ENCODE peak calls at places on chromosome 20, in ten cellular contexts. E, C, A, V, U, Y, X, N, G and K are unnamed samples. For H3K36me3, the result is how much of the 10 kb centered on the place peaks cover.

GRCh38 chr20:57928181-57928967 is 218.6 kb upstream of the PMEPA1 start:
- DNase-seq in E (no peak), C (no peak), A (no peak), V (no peak), U (no peak), Y (no peak), X (no peak), N (no peak), G (no peak), K (no peak)

GRCh38 chr20:33091693-33092092 is 12.2 kb downstream of the BPIFB4 start:
- DNase-seq in E (no peak), C (no peak), A (no peak), V (no peak), U (no peak), Y (no peak), X (no peak), N (no peak), G (no peak), K (no peak)

GRCh38 chr20:7136886-7137285 is 369.4 kb downstream of the BMP2 start:
- DNase-seq in E (no peak), C (no peak), A (no peak), V (no peak), U (no peak), Y (no peak), X (no peak), N (no peak), G (no peak), K (no peak)

GRCh38 chr20:35091808-35092523 is 641 bp downstream of the TRPC4AP start:
- DNase-seq in E (peak), C (no peak), A (peak), V (peak), U (no peak), Y (peak), X (no peak), N (no peak), G (no peak), K (no peak)

GRCh38 chr20:2658414-2659354 is 5.3 kb downstream of the IDH3B start:
- DNase-seq in E (no peak), C (no peak), A (no peak), V (no peak), U (no peak), Y (no peak), X (no peak), N (no peak), G (no peak), K (no peak)

GRCh38 chr20:3436864-3437574 is 29.6 kb upstream of the DNAAF9 start:
- DNase-seq in E (no peak), C (no peak), A (no peak), V (no peak), U (no peak), Y (no peak), X (no peak), N (no peak), G (no peak), K (no peak)

GRCh38 chr20:54654460-54654859 is 179.1 kb downstream of the DOK5 start:
- DNase-seq in E (no peak), C (no peak), A (no peak), V (no peak), U (no peak), Y (no peak), X (no peak), N (no peak), G (no peak), K (no peak)

GRCh38 chr20:52031574-52032303 is 159.8 kb downstream of the ZFP64 start:
- DNase-seq in E (no peak), C (no peak), A (no peak), V (no peak), U (no peak), Y (peak), X (no peak), N (peak), G (no peak), K (no peak)

GRCh38 chr20:6051505-6051904 is 2.4 kb downstream of the LRRN4 start:
- DNase-seq in E (peak), C (no peak), A (no peak), V (no peak), U (no peak), Y (peak), X (no peak), N (no peak), G (no peak), K (no peak)

GRCh38 chr20:24952376-24953203 is 3.5 kb downstream of the CST7 start:
- DNase-seq in E (no peak), C (no peak), A (no peak), V (no peak), U (no peak), Y (no peak), X (no peak), N (no peak), G (no peak), K (no peak)

GRCh38 chr20:59324441-59324840 is 24.0 kb downstream of the EDN3 start:
- DNase-seq in E (no peak), C (no peak), A (no peak), V (no peak), U (no peak), Y (no peak), X (no peak), N (no peak), G (no peak), K (no peak)

GRCh38 chr20:51042064-51042463 is 19.2 kb upstream of the KCNG1 start:
- DNase-seq in E (no peak), C (no peak), A (no peak), V (no peak), U (no peak), Y (no peak), X (no peak), N (no peak), G (no peak), K (no peak)

GRCh38 chr20:54140927-54141566 is 32.7 kb downstream of the CYP24A1 start:
- DNase-seq in E (no peak), C (no peak), A (no peak), V (no peak), U (no peak), Y (no peak), X (no peak), N (no peak), G (no peak), K (no peak)

GRCh38 chr20:3039426-3039825 is 4.0 kb upstream of the GNRH2 start:
- DNase-seq in E (no peak), C (no peak), A (no peak), V (no peak), U (no peak), Y (no peak), X (no peak), N (no peak), G (no peak), K (no peak)

GRCh38 chr20:44626278-44626677 is 25.2 kb downstream of the ADA start:
- DNase-seq in E (no peak), C (no peak), A (no peak), V (no peak), U (no peak), Y (no peak), X (no peak), N (no peak), G (no peak), K (no peak)
- H3K36me3 ChIP-seq in E (under half), C (under half), A (under half), V (under half), U (under half), Y (half or more), X (under half), N (under half), G (half or more), K (under half)

GRCh38 chr20:61994546-61994945 is 71.1 kb downstream of the TAF4 start:
- DNase-seq in E (no peak), C (no peak), A (no peak), V (no peak), U (no peak), Y (no peak), X (no peak), N (no peak), G (no peak), K (no peak)

GRCh38 chr20:61991476-61991875 is 74.2 kb downstream of the TAF4 start:
- DNase-seq in E (no peak), C (no peak), A (no peak), V (no peak), U (no peak), Y (peak), X (no peak), N (no peak), G (no peak), K (no peak)

GRCh38 chr20:61990484-61990883 is 75.2 kb downstream of the TAF4 start:
- DNase-seq in E (no peak), C (no peak), A (no peak), V (no peak), U (no peak), Y (no peak), X (no peak), N (no peak), G (no peak), K (no peak)

GRCh38 chr20:61989741-61990140 is 75.9 kb downstream of the TAF4 start:
- DNase-seq in E (no peak), C (no peak), A (no peak), V (no peak), U (no peak), Y (no peak), X (no peak), N (no peak), G (no peak), K (no peak)

GRCh38 chr20:61993058-61993457 is 72.6 kb downstream of the TAF4 start:
- DNase-seq in E (no peak), C (no peak), A (no peak), V (no peak), U (no peak), Y (no peak), X (no peak), N (no peak), G (no peak), K (no peak)
- H3K36me3 ChIP-seq in E (under half), C (half or more), A (under half), V (half or more), U (under half), Y (half or more), X (half or more), N (under half), G (under half), K (under half)

DNA sequence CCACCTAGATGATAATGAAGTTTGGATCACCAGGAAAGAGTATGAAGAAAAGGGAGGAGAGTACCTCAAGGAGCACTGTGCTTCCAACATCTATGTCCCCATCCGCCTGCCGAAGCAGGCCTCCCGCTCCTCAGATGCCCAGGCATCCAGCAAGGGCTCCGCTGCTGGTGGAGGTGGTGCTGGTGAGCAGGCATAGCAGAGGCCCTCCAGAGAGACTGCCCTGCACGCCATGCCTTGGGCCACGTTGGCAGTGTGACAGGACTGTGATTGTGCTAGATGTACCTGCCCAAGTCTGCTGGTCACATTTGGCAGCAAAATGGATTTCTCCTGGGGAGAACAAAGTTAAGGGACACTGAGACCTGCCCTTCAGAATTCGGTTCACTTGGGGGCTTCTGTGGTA is 23.4 kb downstream of the ACTR5 start:
- DNase-seq in E (no peak), C (no peak), A (no peak), V (no peak), U (no peak), Y (no peak), X (no peak), N (no peak), G (no peak), K (no peak)
- H3K36me3 ChIP-seq in E (under half), C (half or more), A (under half), V (half or more), U (under half), Y (under half), X (half or more), N (under half), G (under half), K (under half)

GRCh38 chr20:15613530-15613929 is 959.7 kb downstream of the KIF16B start:
- DNase-seq in E (peak), C (no peak), A (no peak), V (no peak), U (no peak), Y (no peak), X (no peak), N (peak), G (no peak), K (no peak)
- H3K36me3 ChIP-seq in E (under half), C (under half), A (under half), V (under half), U (under half), Y (under half), X (under half), N (under half), G (under half), K (under half)

GRCh38 chr20:49580818-49581174 is 12.9 kb upstream of the PTGIS start:
- DNase-seq in E (no peak), C (no peak), A (no peak), V (no peak), U (no peak), Y (no peak), X (no peak), N (no peak), G (no peak), K (no peak)

GRCh38 chr20:49581482-49581881 is 13.5 kb upstream of the PTGIS start:
- DNase-seq in E (no peak), C (no peak), A (no peak), V (no peak), U (no peak), Y (no peak), X (no peak), N (no peak), G (no peak), K (no peak)

GRCh38 chr20:49579195-49579594 is 11.3 kb upstream of the PTGIS start:
- DNase-seq in E (no peak), C (no peak), A (no peak), V (no peak), U (no peak), Y (no peak), X (no peak), N (no peak), G (no peak), K (no peak)

GRCh38 chr20:49578436-49578835 is 10.5 kb upstream of the PTGIS start:
- DNase-seq in E (no peak), C (no peak), A (no peak), V (no peak), U (no peak), Y (no peak), X (no peak), N (no peak), G (no peak), K (no peak)

DNA sequence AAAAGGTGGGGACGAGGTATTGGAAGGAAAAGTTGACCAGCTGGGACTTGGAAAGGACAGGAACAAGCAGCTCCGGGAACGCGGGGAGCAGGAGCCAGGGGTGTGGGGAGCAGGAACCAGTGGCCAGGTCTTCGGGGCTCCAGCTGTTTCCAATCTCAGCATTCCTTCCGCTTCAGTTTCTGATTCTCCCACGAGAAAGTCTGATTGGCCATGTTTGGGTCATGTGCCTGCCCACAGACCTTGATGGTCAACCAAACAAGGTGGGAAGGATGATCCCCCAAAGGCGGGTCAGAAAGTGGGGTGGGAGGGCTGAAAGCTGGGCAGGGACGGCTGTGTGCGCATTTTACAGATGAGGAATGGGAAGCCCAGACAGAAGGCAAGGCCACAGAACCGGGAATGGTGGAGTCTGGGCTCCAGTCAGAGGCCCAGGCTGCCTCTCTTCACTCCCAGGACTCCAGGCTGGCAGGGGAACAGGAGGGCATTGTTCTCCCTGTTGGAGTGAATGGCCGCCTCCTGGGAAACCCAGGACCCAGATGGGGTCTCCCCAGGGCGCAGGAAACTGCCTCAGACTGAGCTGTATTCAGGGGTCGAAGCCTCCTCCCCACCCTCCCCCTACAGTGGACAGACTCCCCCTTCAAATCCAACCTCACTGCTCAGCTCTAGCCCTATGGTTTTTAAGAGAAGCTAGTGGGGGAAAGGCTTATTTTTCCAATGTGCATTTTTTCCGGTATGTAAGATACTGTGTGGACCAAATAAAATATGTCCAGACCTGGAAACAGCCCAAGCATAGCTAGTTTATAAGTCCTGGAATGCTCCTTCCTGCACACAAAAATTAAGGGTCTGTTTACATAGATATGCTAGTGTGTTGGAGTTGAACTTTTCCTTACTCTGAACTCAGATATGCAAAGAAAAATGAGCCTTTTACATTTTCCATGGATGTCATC is 12.2 kb upstream of the PTGIS start:
- DNase-seq in E (no peak), C (no peak), A (no peak), V (peak), U (no peak), Y (no peak), X (peak), N (no peak), G (no peak), K (no peak)
- H3K36me3 ChIP-seq in E (under half), C (under half), A (under half), V (under half), U (under half), Y (under half), X (under half), N (under half), G (under half), K (under half)

DNA sequence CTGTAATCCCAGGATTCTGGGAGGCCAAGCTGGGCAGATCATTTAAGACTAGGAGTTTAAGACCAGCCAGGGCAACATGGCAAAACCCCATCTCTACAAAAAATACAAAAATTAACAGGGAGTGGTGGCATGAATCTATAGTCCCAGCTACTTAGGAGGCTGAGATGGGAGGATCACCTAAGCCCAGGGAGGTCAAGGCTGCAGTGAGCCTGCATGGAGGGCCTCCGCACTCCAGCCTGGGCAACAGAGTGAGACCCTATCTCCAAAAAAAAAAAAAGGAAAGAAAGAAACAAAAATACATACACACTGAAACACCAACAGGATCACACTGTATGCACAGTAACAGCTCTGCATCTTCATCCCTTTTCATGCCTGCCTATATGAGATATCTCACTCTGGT is 41.7 kb downstream of the STAU1 start:
- DNase-seq in E (no peak), C (no peak), A (no peak), V (no peak), U (no peak), Y (no peak), X (no peak), N (no peak), G (no peak), K (no peak)
- H3K36me3 ChIP-seq in E (under half), C (under half), A (under half), V (under half), U (under half), Y (under half), X (half or more), N (under half), G (under half), K (under half)

DNA sequence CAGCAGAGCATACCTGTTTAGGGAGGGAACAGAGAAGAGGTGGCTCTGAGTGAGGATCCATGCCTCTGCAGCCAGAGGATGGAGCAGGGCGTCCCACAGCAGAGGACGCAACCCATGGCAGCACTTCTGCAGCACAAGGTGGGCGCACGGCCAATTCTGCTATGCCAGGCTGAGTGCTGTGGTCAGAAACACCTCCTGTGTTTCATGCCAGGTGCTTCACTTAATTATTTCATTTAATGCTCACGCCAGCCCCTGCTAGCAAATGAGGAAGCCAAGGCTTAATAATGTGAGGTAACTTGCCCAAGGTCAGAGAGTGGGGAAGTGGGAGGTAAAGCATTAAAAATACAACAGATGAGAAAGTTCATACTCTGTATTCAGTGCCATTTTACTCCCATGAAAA is 68.5 kb upstream of the PTGIS start:
- DNase-seq in E (peak), C (no peak), A (no peak), V (no peak), U (peak), Y (no peak), X (peak), N (peak), G (no peak), K (peak)
- H3K36me3 ChIP-seq in E (under half), C (under half), A (under half), V (half or more), U (under half), Y (half or more), X (half or more), N (under half), G (under half), K (under half)

DNA sequence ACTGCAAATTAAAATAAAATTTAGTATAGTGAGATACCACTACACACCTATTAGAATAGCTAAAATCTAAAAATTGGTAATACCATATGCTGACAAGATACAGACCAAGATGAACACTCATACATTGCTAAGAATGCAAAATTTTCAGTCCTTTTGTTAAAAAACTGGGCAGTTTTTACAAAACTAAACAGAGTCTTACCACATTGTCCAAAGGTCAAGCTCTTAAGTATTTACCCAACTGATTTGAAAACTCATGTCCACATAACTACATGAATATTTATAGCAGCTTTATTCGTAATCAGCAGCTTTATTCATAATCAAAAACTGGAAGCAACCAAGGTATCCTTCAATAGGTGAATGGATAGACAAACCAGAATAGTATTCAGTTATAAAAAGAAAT is 10.0 kb downstream of the POLR3F start:
- DNase-seq in E (no peak), C (no peak), A (no peak), V (no peak), U (no peak), Y (no peak), X (no peak), N (no peak), G (no peak), K (no peak)
- H3K36me3 ChIP-seq in E (under half), C (half or more), A (under half), V (half or more), U (under half), Y (under half), X (half or more), N (under half), G (under half), K (under half)